ENCODE peak calls at places on chromosomes 12 and 14, in four cellular contexts. One of them, this sample, is unnamed.

GRCh38 chr14:69727860-69728259 is 39.1 kb upstream of the SRSF5 start:
- DNase-seq in K562: no peak
- DNase-seq in HepG2: no peak
- DNase-seq in H1: no peak
- DNase-seq in this sample: no peak

GRCh38 chr12:24113701-24114100 is 164.2 kb upstream of the SOX5 start:
- DNase-seq in K562: no peak
- DNase-seq in HepG2: no peak
- DNase-seq in H1: no peak
- DNase-seq in this sample: no peak

GRCh38 chr12:19624000-19624399 is 184.7 kb downstream of the AEBP2 start:
- DNase-seq in K562: no peak
- DNase-seq in HepG2: no peak
- DNase-seq in H1: no peak
- DNase-seq in this sample: no peak

GRCh38 chr12:77782034-77782433 is 48.7 kb upstream of the NAV3 start:
- DNase-seq in K562: no peak
- DNase-seq in HepG2: no peak
- DNase-seq in H1: no peak
- DNase-seq in this sample: peak; percentile 16

GRCh38 chr14:91257328-91258020 is 13.0 kb upstream of the GPR68 start:
- DNase-seq in K562: no peak
- DNase-seq in HepG2: no peak
- DNase-seq in H1: no peak
- DNase-seq in this sample: no peak

GRCh38 chr14:34363733-34364134 is 98.3 kb downstream of the SPTSSA start:
- DNase-seq in K562: no peak
- DNase-seq in HepG2: no peak
- DNase-seq in H1: no peak
- DNase-seq in this sample: no peak

GRCh38 chr12:4148418-4149056 is 125.0 kb upstream of the CCND2 start:
- DNase-seq in K562: no peak
- DNase-seq in HepG2: no peak
- DNase-seq in H1: no peak
- DNase-seq in this sample: no peak

GRCh38 chr12:6228535-6229223 is 28.5 kb downstream of the CD9 start:
- DNase-seq in K562: no peak
- DNase-seq in HepG2: no peak
- DNase-seq in H1: no peak
- DNase-seq in this sample: no peak

GRCh38 chr12:70774055-70774454 is 136.8 kb upstream of the PTPRB start:
- DNase-seq in K562: no peak
- DNase-seq in HepG2: no peak
- DNase-seq in H1: no peak
- DNase-seq in this sample: no peak

GRCh38 chr14:66708262-66708661 is 200.3 kb downstream of the GPHN start:
- DNase-seq in K562: no peak
- DNase-seq in HepG2: no peak
- DNase-seq in H1: no peak
- DNase-seq in this sample: no peak

GRCh38 chr12:116138781-116139180 is 138.7 kb downstream of the MED13L start:
- DNase-seq in K562: no peak
- DNase-seq in HepG2: no peak
- DNase-seq in H1: no peak
- DNase-seq in this sample: no peak

GRCh38 chr14:65574611-65575010 is 162.1 kb downstream of the FUT8 start:
- DNase-seq in K562: no peak
- DNase-seq in HepG2: peak; percentile 21
- DNase-seq in H1: no peak
- DNase-seq in this sample: no peak

GRCh38 chr14:70780396-70781075 is 28.8 kb downstream of the MAP3K9 start:
- DNase-seq in K562: no peak
- DNase-seq in HepG2: no peak
- DNase-seq in H1: no peak
- DNase-seq in this sample: no peak

GRCh38 chr14:93056166-93056839 is 59.4 kb downstream of the ITPK1 start:
- DNase-seq in K562: peak; percentile 25
- DNase-seq in HepG2: no peak
- DNase-seq in H1: no peak
- DNase-seq in this sample: no peak

GRCh38 chr12:124847675-124848074 is 16.0 kb downstream of the SCARB1 start:
- DNase-seq in K562: no peak
- DNase-seq in HepG2: peak; percentile 63
- DNase-seq in H1: no peak
- DNase-seq in this sample: no peak

GRCh38 chr12:41008472-41008871 is 179.6 kb upstream of the PDZRN4 start:
- DNase-seq in K562: no peak
- DNase-seq in HepG2: no peak
- DNase-seq in H1: no peak
- DNase-seq in this sample: no peak

GRCh38 chr14:70640938-70641547 is 673 bp upstream of the TTC9 start:
- DNase-seq in K562: no peak
- DNase-seq in HepG2: no peak
- DNase-seq in H1: peak; percentile 66
- DNase-seq in this sample: no peak

GRCh38 chr12:560666-561065 is 100.9 kb downstream of the B4GALNT3 start:
- DNase-seq in K562: no peak
- DNase-seq in HepG2: no peak
- DNase-seq in H1: no peak
- DNase-seq in this sample: no peak

GRCh38 chr14:94581127-94581999 is at the start of gene SERPINA5:
- DNase-seq in K562: peak; percentile 52
- DNase-seq in HepG2: peak; percentile 83
- DNase-seq in H1: peak; percentile 62
- DNase-seq in this sample: peak; percentile 69

GRCh38 chr12:66107451-66107915 is 23.1 kb downstream of the LLPH start:
- DNase-seq in K562: peak; percentile 75
- DNase-seq in HepG2: peak; percentile 93
- DNase-seq in H1: peak; percentile 70
- DNase-seq in this sample: peak; percentile 36

GRCh38 chr14:37078131-37078530 is 94.3 kb downstream of the SLC25A21 start:
- DNase-seq in K562: no peak
- DNase-seq in HepG2: no peak
- DNase-seq in H1: no peak
- DNase-seq in this sample: no peak

GRCh38 chr12:22268973-22269372 is 65.5 kb downstream of the ST8SIA1 start:
- DNase-seq in K562: no peak
- DNase-seq in HepG2: no peak
- DNase-seq in H1: no peak
- DNase-seq in this sample: no peak

DNA sequence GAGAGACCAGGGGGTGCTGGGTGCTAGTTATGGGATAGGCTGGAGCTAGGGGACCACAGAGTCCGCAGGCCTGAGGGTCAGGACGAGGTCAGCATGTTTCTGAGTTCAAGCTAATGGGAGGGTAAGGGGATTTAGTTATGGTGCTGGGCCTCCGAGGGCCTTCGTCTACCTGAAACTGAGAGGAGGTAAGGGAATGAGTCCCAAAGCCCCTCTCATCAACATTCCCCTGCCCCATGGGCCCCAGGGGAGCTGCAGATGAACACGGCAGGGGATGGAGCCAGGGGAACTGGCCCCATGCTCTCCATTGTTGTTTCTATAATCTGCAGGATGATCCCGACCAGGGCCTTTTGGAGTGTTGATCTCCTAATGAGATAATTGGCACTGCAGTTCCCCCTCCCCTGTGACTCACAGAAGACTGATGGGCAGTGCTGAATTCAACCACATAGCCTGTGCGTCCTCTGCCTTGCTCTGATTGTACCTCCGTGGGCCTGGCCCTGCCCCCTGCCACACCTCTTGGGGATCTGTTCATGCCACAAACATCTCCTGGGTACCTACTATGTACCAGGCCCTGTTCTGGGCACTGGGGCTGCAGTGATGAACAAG is 21.4 kb downstream of the FAIM2 start:
- DNase-seq in K562: no peak
- DNase-seq in HepG2: no peak
- DNase-seq in H1: no peak
- DNase-seq in this sample: no peak
- TF ChIP-seq CREB1 in K562: no peak
- TF ChIP-seq CREB1 in HepG2: no peak
- TF ChIP-seq CREB1 in H1: no peak
- TF ChIP-seq CREB1 in this sample: no peak

GRCh38 chr12:1933342-1933992 is 15.0 kb upstream of the CACNA2D4 start:
- DNase-seq in K562: no peak
- DNase-seq in HepG2: no peak
- DNase-seq in H1: peak; percentile 51
- DNase-seq in this sample: no peak

GRCh38 chr12:1934068-1934467 is 15.6 kb upstream of the CACNA2D4 start:
- DNase-seq in K562: no peak
- DNase-seq in HepG2: no peak
- DNase-seq in H1: peak; percentile 35
- DNase-seq in this sample: no peak

GRCh38 chr12:1931642-1932041 is 13.2 kb upstream of the CACNA2D4 start:
- DNase-seq in K562: no peak
- DNase-seq in HepG2: no peak
- DNase-seq in H1: no peak
- DNase-seq in this sample: no peak

GRCh38 chr12:1930816-1931597 is 12.6 kb upstream of the CACNA2D4 start:
- DNase-seq in K562: no peak
- DNase-seq in HepG2: no peak
- DNase-seq in H1: no peak
- DNase-seq in this sample: no peak

DNA sequence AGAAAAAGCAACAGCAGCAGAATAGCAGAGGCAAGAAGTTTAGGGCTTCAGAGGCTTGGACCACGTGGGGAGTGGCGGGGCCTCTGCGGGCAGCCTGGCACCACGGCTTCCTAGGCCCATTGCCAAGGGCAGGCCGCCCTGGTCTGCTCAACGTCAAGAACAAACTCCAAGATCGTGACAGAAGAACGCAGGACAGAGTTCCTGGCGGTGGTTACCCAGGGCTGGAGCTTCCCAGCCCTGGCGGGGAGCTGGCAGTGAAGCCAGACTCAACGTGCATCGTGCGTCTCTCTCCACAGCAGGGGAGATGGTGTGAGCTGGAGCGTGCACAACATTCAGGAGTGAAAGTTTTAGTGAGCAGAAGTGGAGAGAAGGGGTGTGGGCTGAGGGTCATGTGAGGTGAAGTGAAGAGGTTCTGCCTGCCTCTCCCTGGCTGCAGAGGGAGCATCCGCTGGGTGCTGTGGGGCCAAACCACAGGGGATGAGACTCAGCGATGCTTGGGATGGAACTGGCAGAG is 13.9 kb upstream of the CACNA2D4 start:
- DNase-seq in K562: no peak
- DNase-seq in HepG2: no peak
- DNase-seq in H1: peak; percentile 43
- DNase-seq in this sample: no peak
- TF ChIP-seq JUN in K562: no peak
- TF ChIP-seq JUN in HepG2: no peak
- TF ChIP-seq JUN in H1: no peak
- TF ChIP-seq JUN in this sample: no peak

GRCh38 chr14:103870144-103870876 is 22.9 kb upstream of the PPP1R13B start:
- DNase-seq in K562: no peak
- DNase-seq in HepG2: no peak
- DNase-seq in H1: no peak
- DNase-seq in this sample: no peak

GRCh38 chr14:103870891-103871595 is 23.7 kb upstream of the PPP1R13B start:
- DNase-seq in K562: no peak
- DNase-seq in HepG2: no peak
- DNase-seq in H1: peak; percentile 39
- DNase-seq in this sample: no peak

GRCh38 chr14:103872492-103873113 is 25.2 kb upstream of the PPP1R13B start:
- DNase-seq in K562: no peak
- DNase-seq in HepG2: no peak
- DNase-seq in H1: peak; percentile 63
- DNase-seq in this sample: peak; percentile 28

GRCh38 chr14:103869406-103870143 is 22.2 kb upstream of the PPP1R13B start:
- DNase-seq in K562: no peak
- DNase-seq in HepG2: no peak
- DNase-seq in H1: peak; percentile 44
- DNase-seq in this sample: no peak

GRCh38 chr14:103871596-103872480 is 24.5 kb upstream of the PPP1R13B start:
- DNase-seq in K562: peak; percentile 88
- DNase-seq in HepG2: no peak
- DNase-seq in H1: peak; percentile 90
- DNase-seq in this sample: peak; percentile 81
- TF ChIP-seq CREB1 in K562: no peak
- TF ChIP-seq CREB1 in HepG2: no peak
- TF ChIP-seq CREB1 in H1: no peak
- TF ChIP-seq CREB1 in this sample: no peak

GRCh38 chr14:22332671-22333407 is 256.2 kb downstream of the DAD1 start:
- DNase-seq in K562: no peak
- DNase-seq in HepG2: peak; percentile 34
- DNase-seq in H1: no peak
- DNase-seq in this sample: no peak
- TF ChIP-seq JUN in K562: no peak
- TF ChIP-seq JUN in HepG2: no peak
- TF ChIP-seq JUN in H1: no peak
- TF ChIP-seq JUN in this sample: no peak

DNA sequence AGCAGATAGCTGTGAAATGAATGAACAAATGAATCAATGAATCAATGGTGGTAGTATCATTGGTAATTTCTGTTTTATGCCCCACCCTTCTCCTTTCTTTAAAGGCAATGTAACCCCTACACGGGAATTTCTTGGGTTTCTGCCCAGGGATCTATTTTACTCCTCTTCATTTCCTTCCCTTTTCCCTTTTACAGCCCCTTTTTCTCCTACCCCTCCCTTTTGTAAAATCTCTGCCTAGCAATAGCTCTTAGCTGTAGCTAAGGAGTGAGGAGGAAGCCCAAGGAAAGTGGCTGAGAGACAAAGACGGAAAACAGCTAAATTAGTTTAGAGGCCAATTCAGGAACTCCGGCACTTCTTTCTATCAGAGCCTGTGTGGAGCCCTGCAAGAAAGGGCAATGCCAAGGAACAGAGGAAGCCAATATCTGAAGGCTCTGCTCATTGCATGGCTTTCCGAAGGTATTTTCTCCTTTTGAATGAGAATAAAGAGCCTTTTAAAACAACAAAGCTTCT is 40.3 kb downstream of the SOCS2 start:
- DNase-seq in K562: no peak
- DNase-seq in HepG2: no peak
- DNase-seq in H1: no peak
- DNase-seq in this sample: no peak
- TF ChIP-seq CREB1 in K562: no peak
- TF ChIP-seq CREB1 in HepG2: no peak
- TF ChIP-seq CREB1 in H1: no peak
- TF ChIP-seq CREB1 in this sample: no peak

GRCh38 chr14:89625208-89625987 is 208.4 kb upstream of the FOXN3 start:
- DNase-seq in K562: no peak
- DNase-seq in HepG2: no peak
- DNase-seq in H1: no peak
- DNase-seq in this sample: no peak
- TF ChIP-seq JUN in K562: no peak
- TF ChIP-seq JUN in HepG2: no peak
- TF ChIP-seq JUN in H1: no peak
- TF ChIP-seq JUN in this sample: no peak

This sample was measured in WTC11.